ENCODE peak calls at places on chromosomes 4 and X, in four cellular contexts. B, R, U and K are unnamed samples.

GRCh38 chr4:112509243-112510190 is 6.5 kb downstream of the NEUROG2 start:
- DNase-seq in B (no peak), R (no peak), U (peak; percentile 25), K (no peak)

GRCh38 chrX:83771664-83772063 is 89.3 kb upstream of the CYLC1 start:
- DNase-seq in B (no peak), R (no peak), U (no peak), K (no peak)

GRCh38 chrX:79174949-79175644 is 30.6 kb downstream of the GPR174 start:
- DNase-seq in B (no peak), R (no peak), U (no peak), K (no peak)

GRCh38 chr4:74320559-74321118 is 12.4 kb downstream of the EPGN start:
- DNase-seq in B (peak; percentile 13), R (peak; percentile 74), U (no peak), K (peak; percentile 46)

GRCh38 chr4:154807042-154807630 is 26.1 kb downstream of the RBM46 start:
- DNase-seq in B (peak; percentile 8), R (peak; percentile 61), U (no peak), K (no peak)

GRCh38 chr4:66591968-66592367 is 921.7 kb upstream of the EPHA5 start:
- DNase-seq in B (no peak), R (no peak), U (no peak), K (no peak)

GRCh38 chrX:95063554-95063953 is 1389.5 kb downstream of the FAM133A start:
- DNase-seq in B (no peak), R (no peak), U (no peak), K (no peak)

GRCh38 chrX:31929366-31929765 is 857.5 kb upstream of the FTHL17 start:
- DNase-seq in B (no peak), R (no peak), U (no peak), K (no peak)

GRCh38 chrX:150506486-150506885 is 61.9 kb upstream of the MTM1 start:
- DNase-seq in B (no peak), R (peak; percentile 2), U (no peak), K (no peak)

GRCh38 chrX:115521717-115522116 is 39.3 kb upstream of the PLS3 start:
- DNase-seq in B (no peak), R (no peak), U (no peak), K (no peak)

GRCh38 chr4:139014391-139015268 is 951 bp upstream of the NOCT start:
- DNase-seq in B (peak; percentile 68), R (peak; percentile 98), U (no peak), K (peak; percentile 84)

GRCh38 chr4:181962321-181962720 is 280.9 kb upstream of the TENM3 start:
- DNase-seq in B (no peak), R (no peak), U (no peak), K (no peak)

GRCh38 chr4:95446204-95446603 is 102.6 kb downstream of the UNC5C start:
- DNase-seq in B (no peak), R (no peak), U (no peak), K (no peak)

GRCh38 chr4:109833756-109834155 is 6.0 kb downstream of the RRH start:
- DNase-seq in B (no peak), R (no peak), U (no peak), K (no peak)

GRCh38 chr4:8843597-8843996 is 28.0 kb downstream of the HMX1 start:
- DNase-seq in B (no peak), R (no peak), U (no peak), K (no peak)

GRCh38 chr4:156718226-156718625 is 253.4 kb downstream of the PDGFC start:
- DNase-seq in B (no peak), R (no peak), U (no peak), K (no peak)